ENCODE peak calls at places on chromosome X, in eight cellular contexts. E is A549, K is BJ, O is sigmoid colon, R is OCI-LY7, G is prostate gland, I is osteoblast, H is psoas muscle. Z is an unnamed sample.
A peak's percentile ranks its signal among the peaks of the same experiment; 100 is the strongest.

GRCh38 chrX:53511302-53511701 is 77.1 kb upstream of the HSD17B10 start:
- DNase-seq in E (no peak), K (no peak), O (no peak), R (no peak), G (no peak), I (no peak), H (no peak), Z (no peak)

GRCh38 chrX:14064632-14065432 is 35.1 kb upstream of the GEMIN8 start:
- DNase-seq in E (peak; percentile 55), K (no peak), O (no peak), R (no peak), G (no peak), I (peak; percentile 52), H (no peak), Z (no peak)

GRCh38 chrX:1493317-1493856 is 40.7 kb upstream of the ASMTL start:
- DNase-seq in E (no peak), K (no peak), O (peak; percentile 34), R (peak; percentile 61), G (no peak), I (no peak), H (no peak), Z (no peak)

GRCh38 chrX:10110984-10111363 is 45.8 kb upstream of the CLCN4 start:
- DNase-seq in E (no peak), K (no peak), O (no peak), R (no peak), G (no peak), I (no peak), H (no peak), Z (no peak)

GRCh38 chrX:68867458-68868166 is 38.8 kb downstream of the EFNB1 start:
- DNase-seq in E (no peak), K (no peak), O (no peak), R (no peak), G (no peak), I (no peak), H (no peak), Z (no peak)

GRCh38 chrX:120450163-120450562 is 18.9 kb downstream of the LAMP2 start:
- DNase-seq in E (no peak), K (no peak), O (no peak), R (peak; percentile 20), G (no peak), I (no peak), H (no peak), Z (no peak)

GRCh38 chrX:149453030-149453429 is 52.1 kb downstream of the IDS start:
- DNase-seq in E (peak; percentile 8), K (no peak), O (no peak), R (no peak), G (no peak), I (no peak), H (no peak), Z (no peak)

GRCh38 chrX:264634-265455 is 16.3 kb upstream of the PLCXD1 start:
- DNase-seq in E (no peak), K (no peak), O (peak; percentile 3), R (no peak), G (peak; percentile 22), I (peak; percentile 35), H (peak; percentile 3), Z (peak; percentile 22)

GRCh38 chrX:140439455-140439854 is 65.4 kb downstream of the SOX3 start:
- DNase-seq in E (no peak), K (no peak), O (no peak), R (no peak), G (no peak), I (no peak), H (no peak), Z (peak; percentile 79)

GRCh38 chrX:103918050-103918449 is 44.4 kb upstream of the TMSB15B start:
- DNase-seq in E (peak; percentile 67), K (no peak), O (peak; percentile 77), R (peak; percentile 72), G (peak; percentile 14), I (peak; percentile 78), H (peak; percentile 56), Z (no peak)
- TF ChIP-seq CTCF in E (peak; percentile 50), K (peak; percentile 63), O (peak; percentile 20), R (peak; percentile 75), G (no peak), I (peak; percentile 54), H (peak; percentile 36), Z (peak; percentile 77)

DNA sequence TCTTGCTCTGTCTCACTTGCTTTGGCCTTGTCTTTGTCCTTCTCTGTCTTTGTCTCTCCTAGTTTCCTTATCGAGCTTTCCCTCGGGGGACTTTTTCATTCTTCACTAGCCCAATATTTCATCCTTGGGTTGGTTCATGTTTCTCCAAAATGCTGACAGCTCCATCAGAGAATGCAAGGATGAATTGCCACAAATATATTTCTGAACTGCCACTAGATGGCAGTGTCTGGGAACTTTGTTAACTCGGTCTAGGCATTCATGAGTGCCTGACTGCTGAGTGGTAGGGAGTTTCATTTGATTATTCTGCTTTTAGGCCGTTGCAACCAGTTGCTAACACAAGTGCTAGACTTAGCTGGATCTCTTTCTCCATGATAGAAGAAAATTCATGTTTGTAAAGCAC is 73.5 kb upstream of the RAP2C start:
- DNase-seq in E (peak; percentile 29), K (no peak), O (no peak), R (peak; percentile 61), G (peak; percentile 6), I (peak; percentile 82), H (no peak), Z (no peak)
- TF ChIP-seq CTCF in E (peak; percentile 59), K (peak; percentile 47), O (peak; percentile 29), R (peak; percentile 74), G (no peak), I (peak; percentile 72), H (peak; percentile 68), Z (peak; percentile 95)

GRCh38 chrX:30493348-30493747 is 84.2 kb downstream of the TASL start:
- DNase-seq in E (no peak), K (no peak), O (no peak), R (no peak), G (no peak), I (no peak), H (no peak), Z (no peak)
- TF ChIP-seq CTCF in E (no peak), K (no peak), O (no peak), R (no peak), G (no peak), I (no peak), H (no peak), Z (no peak)

GRCh38 chrX:29043751-29044150 is 456.5 kb downstream of the IL1RAPL1 start:
- DNase-seq in E (no peak), K (no peak), O (no peak), R (no peak), G (no peak), I (no peak), H (no peak), Z (no peak)

GRCh38 chrX:29042341-29042740 is 455.1 kb downstream of the IL1RAPL1 start:
- DNase-seq in E (no peak), K (no peak), O (no peak), R (no peak), G (no peak), I (no peak), H (no peak), Z (no peak)

GRCh38 chrX:29039501-29039900 is 452.3 kb downstream of the IL1RAPL1 start:
- DNase-seq in E (no peak), K (no peak), O (no peak), R (no peak), G (no peak), I (no peak), H (no peak), Z (no peak)

GRCh38 chrX:29040160-29040559 is 452.9 kb downstream of the IL1RAPL1 start:
- DNase-seq in E (no peak), K (no peak), O (no peak), R (no peak), G (no peak), I (no peak), H (no peak), Z (no peak)

GRCh38 chrX:29044802-29045201 is 457.6 kb downstream of the IL1RAPL1 start:
- DNase-seq in E (no peak), K (no peak), O (no peak), R (no peak), G (no peak), I (no peak), H (no peak), Z (no peak)
- TF ChIP-seq CTCF in E (no peak), K (no peak), O (no peak), R (no peak), G (no peak), I (no peak), H (no peak), Z (peak; percentile 45)